ENCODE peak calls at places on chromosome 16, in six cellular contexts. R is cardiac fibroblast, Z is heart right ventricle, P is HFF-Myc, A is upper lobe of right lung, N is mammary epithelial cell. V is an unnamed sample.

GRCh38 chr16:15887283-15887682 is 1.1 kb downstream of the CEP20 start:
- DNase-seq in R (no peak), Z (no peak), P (no peak), A (no peak), N (no peak), V (no peak)

GRCh38 chr16:83068686-83069085 is 441.9 kb downstream of the CDH13 start:
- DNase-seq in R (peak), Z (peak), P (peak), A (no peak), N (no peak), V (peak)

GRCh38 chr16:66515543-66516171 is 34.3 kb downstream of the TK2 start:
- DNase-seq in R (peak), Z (no peak), P (no peak), A (no peak), N (no peak), V (peak)

GRCh38 chr16:72256398-72257048 is 84.6 kb upstream of the PMFBP1 start:
- DNase-seq in R (peak), Z (no peak), P (no peak), A (no peak), N (peak), V (peak)

GRCh38 chr16:83045790-83046189 is 419.0 kb downstream of the CDH13 start:
- DNase-seq in R (no peak), Z (no peak), P (no peak), A (no peak), N (no peak), V (no peak)

GRCh38 chr16:11255737-11256656 is at the start of gene SOCS1:
- DNase-seq in R (peak), Z (peak), P (peak), A (peak), N (peak), V (peak)

GRCh38 chr16:12752159-12752558 is 51.5 kb downstream of the CPPED1 start:
- DNase-seq in R (no peak), Z (no peak), P (no peak), A (no peak), N (no peak), V (no peak)

GRCh38 chr16:46830417-46830901 is 521 bp downstream of the C16orf87 start:
- DNase-seq in R (peak), Z (peak), P (no peak), A (peak), N (no peak), V (peak)

GRCh38 chr16:78503501-78504110 is 404.2 kb downstream of the WWOX start:
- DNase-seq in R (peak), Z (peak), P (no peak), A (no peak), N (no peak), V (peak)

GRCh38 chr16:77823067-77823466 is 34.7 kb downstream of the VAT1L start:
- DNase-seq in R (no peak), Z (no peak), P (no peak), A (no peak), N (no peak), V (no peak)

GRCh38 chr16:86452451-86452850 is 57.9 kb upstream of the FOXF1 start:
- DNase-seq in R (peak), Z (no peak), P (no peak), A (no peak), N (no peak), V (peak)

GRCh38 chr16:67155305-67156145 is 4.2 kb downstream of the TRADD start:
- DNase-seq in R (peak), Z (peak), P (no peak), A (peak), N (peak), V (peak)

GRCh38 chr16:69176033-69176780 is 10.8 kb upstream of the SNTB2 start:
- DNase-seq in R (peak), Z (no peak), P (no peak), A (no peak), N (peak), V (peak)

GRCh38 chr16:53058882-53059281 is 4.1 kb downstream of the CHD9 start:
- DNase-seq in R (no peak), Z (no peak), P (no peak), A (no peak), N (no peak), V (no peak)

GRCh38 chr16:65667013-65667578 is 545.2 kb upstream of the CDH11 start:
- DNase-seq in R (peak), Z (no peak), P (no peak), A (no peak), N (no peak), V (peak)

GRCh38 chr16:56425439-56425832 is at the start of gene AMFR:
- DNase-seq in R (peak), Z (peak), P (no peak), A (peak), N (peak), V (peak)

GRCh38 chr16:1374418-1375297 is 22.9 kb downstream of the GNPTG start:
- DNase-seq in R (no peak), Z (no peak), P (no peak), A (no peak), N (no peak), V (no peak)

GRCh38 chr16:81902025-81902424 is 109.2 kb downstream of the SDR42E1 start:
- DNase-seq in R (peak), Z (no peak), P (no peak), A (no peak), N (no peak), V (no peak)

GRCh38 chr16:84829168-84829965 is 9.6 kb downstream of the CRISPLD2 start:
- DNase-seq in R (peak), Z (no peak), P (no peak), A (no peak), N (no peak), V (peak)

GRCh38 chr16:5557448-5557847 is 459.9 kb upstream of the EEF2KMT start:
- DNase-seq in R (no peak), Z (no peak), P (no peak), A (no peak), N (no peak), V (no peak)

GRCh38 chr16:68311316-68311620 is 449 bp downstream of the PRMT7 start:
- DNase-seq in R (no peak), Z (no peak), P (no peak), A (no peak), N (no peak), V (no peak)

GRCh38 chr16:11913425-11914079 is 2.2 kb downstream of the GSPT1 start:
- DNase-seq in R (peak), Z (no peak), P (no peak), A (no peak), N (peak), V (no peak)

GRCh38 chr16:71311553-71312158 is 22.5 kb upstream of the CMTR2 start:
- DNase-seq in R (peak), Z (no peak), P (no peak), A (no peak), N (no peak), V (peak)

GRCh38 chr16:81848306-81848853 is 69.3 kb downstream of the PLCG2 start:
- DNase-seq in R (no peak), Z (no peak), P (no peak), A (no peak), N (no peak), V (no peak)

GRCh38 chr16:89325861-89326471 is 108.5 kb downstream of the ZNF778 start:
- DNase-seq in R (peak), Z (peak), P (no peak), A (peak), N (peak), V (peak)

GRCh38 chr16:24652209-24652712 is 77.2 kb upstream of the TNRC6A start:
- DNase-seq in R (no peak), Z (no peak), P (no peak), A (no peak), N (no peak), V (peak)

GRCh38 chr16:2074071-2074470 is 26.3 kb downstream of the TSC2 start:
- DNase-seq in R (no peak), Z (no peak), P (no peak), A (no peak), N (no peak), V (no peak)

GRCh38 chr16:49036126-49036525 is 245.5 kb downstream of the CBLN1 start:
- DNase-seq in R (no peak), Z (no peak), P (no peak), A (no peak), N (no peak), V (no peak)

GRCh38 chr16:1667916-1668315 is 10.2 kb upstream of the JPT2 start:
- DNase-seq in R (no peak), Z (no peak), P (no peak), A (no peak), N (no peak), V (no peak)

GRCh38 chr16:84314373-84314772 is 19.7 kb downstream of the WFDC1 start:
- DNase-seq in R (no peak), Z (no peak), P (no peak), A (peak), N (no peak), V (no peak)

GRCh38 chr16:883340-883739 is 82.8 kb upstream of the GNG13 start:
- DNase-seq in R (no peak), Z (no peak), P (no peak), A (no peak), N (no peak), V (no peak)

GRCh38 chr16:67857547-67858233 is 10.2 kb upstream of the CENPT start:
- DNase-seq in R (peak), Z (peak), P (peak), A (peak), N (peak), V (peak)

GRCh38 chr16:53826658-53827057 is 122.7 kb downstream of the FTO start:
- DNase-seq in R (no peak), Z (no peak), P (no peak), A (no peak), N (no peak), V (no peak)

GRCh38 chr16:76487411-76488064 is 210.3 kb downstream of the CNTNAP4 start:
- DNase-seq in R (no peak), Z (no peak), P (no peak), A (no peak), N (no peak), V (no peak)

GRCh38 chr16:24051125-24051524 is 205.0 kb upstream of the CACNG3 start:
- DNase-seq in R (no peak), Z (no peak), P (no peak), A (no peak), N (no peak), V (no peak)

GRCh38 chr16:82229800-82230619 is 60.0 kb upstream of the MPHOSPH6 start:
- DNase-seq in R (peak), Z (peak), P (peak), A (peak), N (peak), V (peak)

GRCh38 chr16:83967838-83968482 is at the start of gene NECAB2:
- DNase-seq in R (peak), Z (peak), P (no peak), A (no peak), N (no peak), V (peak)

GRCh38 chr16:51884773-51885172 is 662.2 kb downstream of the TOX3 start:
- DNase-seq in R (no peak), Z (no peak), P (no peak), A (no peak), N (no peak), V (no peak)

GRCh38 chr16:50368410-50369132 is at the start of gene BRD7:
- DNase-seq in R (peak), Z (peak), P (no peak), A (peak), N (peak), V (peak)
- TF ChIP-seq CTCF in R (peak), Z (peak), P (no peak), A (peak), N (peak), V (peak)

DNA sequence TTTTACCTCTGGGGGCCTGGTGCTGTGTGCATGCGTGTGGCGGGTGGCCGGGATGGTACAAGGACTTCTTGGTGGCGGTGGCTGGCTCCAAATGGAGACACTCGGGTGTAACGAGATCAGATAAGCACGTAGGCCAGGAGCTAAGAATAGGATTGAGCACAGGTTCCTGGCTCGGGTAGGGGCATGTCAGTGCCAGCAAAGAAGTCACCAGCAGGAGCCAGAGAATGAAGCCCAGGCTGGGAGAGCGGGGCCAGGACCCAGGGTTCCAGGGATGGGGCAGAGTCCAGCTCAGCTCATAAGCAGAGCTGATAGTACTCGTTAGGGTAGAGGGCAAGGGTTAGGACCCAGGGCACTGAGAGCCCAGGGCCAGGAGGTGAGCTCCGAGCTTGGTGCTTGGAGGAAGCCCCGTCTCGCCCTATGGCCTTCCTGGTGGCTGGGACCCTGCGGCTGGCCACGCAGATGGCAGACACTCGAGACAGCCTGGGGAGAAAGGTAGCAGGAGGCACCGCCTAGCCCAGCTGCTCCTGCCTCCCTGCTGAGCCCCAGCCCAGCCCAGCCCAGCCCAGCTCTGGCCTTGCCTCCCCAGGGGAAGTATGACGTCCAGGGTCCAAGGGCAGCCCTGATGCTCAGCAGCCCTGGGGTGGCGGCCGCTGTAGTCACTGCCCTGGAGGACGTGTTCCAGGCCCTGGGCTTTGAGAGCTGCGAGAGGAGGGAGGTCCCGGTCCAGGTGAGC is 8.9 kb downstream of the ZNF213 start:
- DNase-seq in R (no peak), Z (peak), P (no peak), A (no peak), N (no peak), V (no peak)
- H3K4me3 ChIP-seq in R (no peak), Z (no peak), P (no peak), A (no peak), N (no peak), V (no peak)

GRCh38 chr16:4338125-4338582 is 13.0 kb downstream of the PAM16 start:
- DNase-seq in R (no peak), Z (no peak), P (no peak), A (peak), N (no peak), V (no peak)
- TF ChIP-seq CTCF in R (no peak), Z (no peak), P (peak), A (no peak), N (no peak), V (no peak)

DNA sequence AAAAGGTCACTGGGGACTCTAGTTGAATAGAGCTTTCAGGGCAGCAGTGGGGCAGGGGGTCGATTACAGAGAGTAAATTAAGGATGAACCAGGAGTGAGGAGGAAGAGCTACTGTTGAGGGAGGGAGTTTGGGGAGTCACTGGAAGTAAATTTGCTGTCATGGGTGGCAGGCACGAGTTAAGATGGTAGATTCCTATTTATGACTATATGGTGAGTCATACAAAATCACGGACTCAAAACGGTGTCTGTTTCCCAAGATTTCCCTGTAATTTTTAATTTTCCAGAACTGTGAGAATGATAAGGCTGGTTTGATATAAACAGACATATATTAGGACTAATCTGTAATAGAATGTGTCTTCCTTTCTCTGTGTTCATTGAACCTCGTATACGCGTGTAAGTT is 287.6 kb upstream of the GOT2 start:
- DNase-seq in R (no peak), Z (no peak), P (no peak), A (no peak), N (peak), V (peak)
- H3K4me3 ChIP-seq in R (no peak), Z (no peak), P (no peak), A (no peak), N (no peak), V (no peak)

GRCh38 chr16:75320435-75320834 is 69.0 kb upstream of the BCAR1 start:
- DNase-seq in R (no peak), Z (peak), P (no peak), A (no peak), N (no peak), V (no peak)

GRCh38 chr16:75317101-75317522 is 65.7 kb upstream of the BCAR1 start:
- DNase-seq in R (peak), Z (peak), P (no peak), A (no peak), N (no peak), V (no peak)

GRCh38 chr16:75318737-75319136 is 67.3 kb upstream of the BCAR1 start:
- DNase-seq in R (no peak), Z (no peak), P (no peak), A (no peak), N (no peak), V (no peak)

GRCh38 chr16:75322706-75323105 is 71.3 kb upstream of the BCAR1 start:
- DNase-seq in R (peak), Z (no peak), P (no peak), A (no peak), N (peak), V (peak)

DNA sequence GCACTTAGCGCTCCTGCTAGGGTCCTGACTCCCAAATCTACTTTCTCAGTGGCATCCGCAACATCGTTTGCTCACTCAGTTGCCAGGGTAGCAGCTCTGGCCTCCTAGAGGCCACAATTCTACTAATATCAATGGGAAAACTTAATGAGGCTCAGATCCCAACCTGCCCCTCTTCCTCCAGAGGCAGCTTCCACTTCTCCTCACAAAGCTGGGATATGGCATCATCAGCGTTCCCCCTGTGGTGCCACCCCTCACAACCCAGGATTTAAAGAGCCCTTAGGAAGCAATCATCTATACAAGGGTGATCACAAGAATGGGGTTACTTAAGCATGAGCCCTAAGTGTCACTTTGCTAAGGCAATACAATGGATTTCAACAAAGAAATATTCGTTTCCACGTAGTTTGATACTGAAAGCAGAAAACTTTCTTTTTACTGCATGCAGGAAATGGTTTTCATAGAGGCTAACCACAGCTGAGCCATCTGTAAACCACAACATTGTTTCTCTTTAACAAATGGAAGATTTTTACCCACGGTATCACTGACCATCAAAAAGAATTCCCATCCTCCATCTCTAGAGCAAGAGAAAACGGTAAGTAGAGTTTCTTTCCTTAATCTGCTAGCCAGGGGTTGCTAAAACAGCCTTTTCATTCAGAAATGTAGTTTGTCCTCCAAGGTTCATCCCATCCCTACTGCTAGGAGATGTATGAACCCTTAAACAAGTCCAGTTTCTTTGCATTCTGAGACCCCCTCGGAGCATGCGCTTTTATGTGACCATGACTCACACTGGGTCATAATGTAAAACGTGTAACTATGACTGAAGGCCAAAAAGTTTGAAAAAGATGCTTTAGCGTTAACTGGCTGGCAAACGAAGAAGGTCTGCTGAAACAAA is 68.3 kb upstream of the BCAR1 start:
- DNase-seq in R (peak), Z (no peak), P (peak), A (no peak), N (peak), V (peak)
- TF ChIP-seq CTCF in R (no peak), Z (no peak), P (no peak), A (no peak), N (no peak), V (peak)

V was measured in AG10803.